ENCODE peak calls at places on chromosome 1, in nine cellular contexts. Q, O, S, P, X, C, U, W and R are unnamed samples.

GRCh38 chr1:103461171-103462105 is 64.1 kb upstream of the RNPC3 start:
- DNase-seq in O (no peak), X (no peak), S (peak), U (no peak), W (no peak), C (no peak), P (no peak), Q (no peak), R (no peak)

GRCh38 chr1:78229344-78229743 is 183.6 kb downstream of the GIPC2 start:
- DNase-seq in S (peak), O (no peak), U (no peak), C (no peak), P (peak), X (no peak), W (no peak), Q (no peak), R (no peak)

GRCh38 chr1:186535388-186536133 is 74.6 kb upstream of the PDC start:
- DNase-seq in S (peak), Q (no peak), O (no peak), C (no peak), P (peak), U (no peak), X (no peak), W (no peak), R (peak)

GRCh38 chr1:154087574-154087973 is 67.3 kb downstream of the NUP210L start:
- DNase-seq in Q (no peak), W (no peak), O (no peak), U (no peak), P (no peak), S (no peak), X (no peak), C (no peak), R (no peak)

GRCh38 chr1:117346206-117346928 is 20.9 kb upstream of the MAN1A2 start:
- DNase-seq in X (no peak), U (no peak), C (no peak), O (no peak), P (no peak), S (no peak), Q (no peak), W (no peak), R (no peak)

GRCh38 chr1:116806245-116806644 is 52.0 kb downstream of the CD2 start:
- DNase-seq in P (no peak), C (no peak), W (no peak), Q (no peak), S (peak), X (no peak), O (no peak), U (no peak), R (no peak)

GRCh38 chr1:20732071-20732587 is 374 bp downstream of the SH2D5 start:
- DNase-seq in O (peak), S (peak), U (peak), P (no peak), X (peak), Q (peak), C (peak), W (peak), R (no peak)

GRCh38 chr1:89465201-89465600 is 59.4 kb upstream of the LRRC8B start:
- DNase-seq in U (no peak), S (no peak), W (no peak), C (no peak), P (no peak), Q (no peak), X (no peak), O (no peak), R (no peak)

GRCh38 chr1:21280482-21280881 is 9.8 kb downstream of the ECE1 start:
- DNase-seq in P (no peak), O (no peak), C (no peak), Q (no peak), W (no peak), X (peak), S (no peak), U (no peak), R (no peak)

GRCh38 chr1:235767795-235768194 is 98.9 kb downstream of the LYST start:
- DNase-seq in P (no peak), S (no peak), W (no peak), Q (no peak), O (no peak), C (no peak), U (no peak), X (no peak), R (no peak)

GRCh38 chr1:245878585-245878984 is 628.5 kb downstream of the SMYD3 start:
- DNase-seq in P (no peak), Q (no peak), U (no peak), X (no peak), S (no peak), O (no peak), W (no peak), C (no peak), R (no peak)

GRCh38 chr1:102097451-102097850 is 100.7 kb upstream of the OLFM3 start:
- DNase-seq in S (no peak), U (no peak), W (no peak), X (peak), Q (no peak), P (no peak), O (no peak), C (no peak), R (no peak)

GRCh38 chr1:66331641-66332523 is 202.1 kb upstream of the SGIP1 start:
- DNase-seq in Q (peak), W (no peak), S (peak), U (peak), O (peak), C (peak), P (peak), X (peak), R (peak)
- H3K4me3 ChIP-seq in Q (peak), W (no peak), S (peak), U (peak), O (peak), C (peak), P (peak), X (peak), R (peak)

GRCh38 chr1:24702511-24703293 is 42.5 kb upstream of the CLIC4 start:
- DNase-seq in Q (no peak), P (no peak), X (no peak), O (no peak), W (peak), U (no peak), C (no peak), S (no peak), R (no peak)

GRCh38 chr1:24708938-24709337 is 36.3 kb upstream of the CLIC4 start:
- DNase-seq in O (no peak), P (no peak), W (no peak), X (no peak), S (no peak), Q (no peak), C (no peak), U (no peak), R (no peak)

GRCh38 chr1:24707659-24708058 is 37.6 kb upstream of the CLIC4 start:
- DNase-seq in O (no peak), S (no peak), U (no peak), P (no peak), C (no peak), Q (no peak), X (no peak), W (no peak), R (no peak)

GRCh38 chr1:24704411-24705259 is 40.6 kb upstream of the CLIC4 start:
- DNase-seq in W (no peak), U (no peak), S (peak), Q (no peak), O (no peak), X (no peak), C (no peak), P (no peak), R (no peak)

GRCh38 chr1:24705260-24706073 is 39.8 kb upstream of the CLIC4 start:
- DNase-seq in P (no peak), W (peak), C (peak), U (peak), X (peak), O (peak), Q (peak), S (peak), R (no peak)
- H3K4me3 ChIP-seq in P (no peak), W (peak), C (peak), U (peak), X (no peak), O (peak), Q (no peak), S (no peak), R (peak)

GRCh38 chr1:26701995-26702679 is 6.3 kb downstream of the ARID1A start:
- DNase-seq in W (no peak), U (no peak), O (no peak), S (no peak), C (no peak), P (no peak), X (no peak), Q (no peak), R (no peak)
- H3K4me3 ChIP-seq in W (peak), U (no peak), O (no peak), S (no peak), C (no peak), P (no peak), X (no peak), Q (no peak), R (peak)

GRCh38 chr1:158177705-158178450 is 2.8 kb upstream of the CD1D start:
- DNase-seq in W (no peak), P (no peak), O (peak), Q (peak), X (peak), U (peak), S (peak), C (peak), R (no peak)

GRCh38 chr1:158179301-158180041 is 1.2 kb upstream of the CD1D start:
- DNase-seq in P (no peak), X (no peak), O (no peak), Q (no peak), S (peak), U (no peak), C (no peak), W (no peak), R (no peak)

GRCh38 chr1:158180741-158181576 is at the start of gene CD1D:
- DNase-seq in U (peak), O (no peak), P (no peak), C (no peak), Q (no peak), W (no peak), S (peak), X (peak), R (no peak)

GRCh38 chr1:158185770-158186705 is 5.3 kb downstream of the CD1D start:
- DNase-seq in O (no peak), C (no peak), Q (no peak), X (no peak), P (no peak), W (no peak), S (peak), U (no peak), R (no peak)

GRCh38 chr1:158181577-158181922 is 855 bp downstream of the CD1D start:
- DNase-seq in U (no peak), C (no peak), P (no peak), X (no peak), O (no peak), Q (no peak), W (no peak), S (no peak), R (no peak)
- H3K4me3 ChIP-seq in U (peak), C (peak), P (no peak), X (no peak), O (peak), Q (peak), W (no peak), S (peak), R (no peak)

GRCh38 chr1:206768472-206769330 is 1.9 kb upstream of the IL19 start:
- DNase-seq in Q (no peak), O (no peak), P (no peak), W (no peak), U (no peak), S (no peak), C (no peak), X (no peak), R (no peak)
- H3K4me3 ChIP-seq in Q (no peak), O (no peak), P (no peak), W (no peak), U (no peak), S (no peak), C (no peak), X (no peak), R (no peak)